ENCODE peak calls at places on chromosomes 5 and 9, in five cellular contexts. S is NCI-H1092; Z is activated CD4-positive, alpha-beta T cell treated with anti-CD3 and anti-CD28 coated beads, Interleukin-2, amount 50 U/mL, for 4 hours; U is amniotic stem cell; O is NCI-H2029. E is an unnamed sample.

GRCh38 chr9:127493592-127494303 is 42.4 kb downstream of the LRSAM1 start:
- DNase-seq in S (no peak), Z (no peak), O (no peak), U (no peak), E (no peak)

GRCh38 chr9:137296214-137297059 is 5.6 kb downstream of the NRARP start:
- DNase-seq in Z (no peak), O (no peak), U (no peak), S (no peak), E (no peak)

GRCh38 chr5:121533814-121534213 is 317.9 kb upstream of the FTMT start:
- DNase-seq in S (no peak), Z (no peak), U (no peak), O (no peak), E (no peak)

GRCh38 chr9:115291841-115292240 is 173.9 kb upstream of the TNC start:
- DNase-seq in U (no peak), S (no peak), O (no peak), Z (no peak), E (no peak)

GRCh38 chr9:27094640-27095039 is 14.4 kb upstream of the TEK start:
- DNase-seq in Z (no peak), U (peak), O (no peak), S (no peak), E (no peak)

GRCh38 chr9:128078504-128079434 is 10.7 kb downstream of the SLC25A25 start:
- DNase-seq in U (no peak), S (no peak), O (peak), Z (no peak), E (no peak)

GRCh38 chr9:12680341-12680740 is 12.8 kb upstream of the TYRP1 start:
- DNase-seq in U (peak), O (no peak), Z (no peak), S (no peak), E (no peak)

GRCh38 chr5:136192015-136192525 is 892 bp downstream of the SMIM32 start:
- DNase-seq in U (no peak), Z (no peak), S (no peak), O (no peak), E (no peak)

GRCh38 chr9:13513710-13514444 is 234.4 kb upstream of the MPDZ start:
- DNase-seq in O (no peak), S (peak), U (peak), Z (no peak), E (no peak)

E was measured in activated T-helper 9 cell treated with anti-CD3 and anti-CD28 coated beads, Interleukin-2, amount 50 U/mL, for 16 hours.